ENCODE peak calls at places on chromosome 18, in ten cellular contexts. D, V, E, T, Y, R, M, N, J and G are unnamed samples.

GRCh38 chr18:51196116-51196810 is 1.2 kb downstream of the MEX3C start:
- DNase-seq in D (no peak), V (peak), E (peak), T (peak), Y (no peak), R (no peak), M (peak), N (peak), J (no peak), G (no peak)

GRCh38 chr18:32454667-32455066 is 16.0 kb downstream of the GAREM1 start:
- DNase-seq in D (no peak), V (no peak), E (no peak), T (no peak), Y (no peak), R (no peak), M (no peak), N (no peak), J (no peak), G (no peak)

GRCh38 chr18:22084547-22084946 is 84.8 kb upstream of the GATA6 start:
- DNase-seq in D (no peak), V (no peak), E (peak), T (no peak), Y (no peak), R (no peak), M (no peak), N (no peak), J (no peak), G (no peak)

GRCh38 chr18:38042496-38042895 is 476.9 kb upstream of the CELF4 start:
- DNase-seq in D (no peak), V (no peak), E (no peak), T (no peak), Y (no peak), R (no peak), M (no peak), N (no peak), J (no peak), G (no peak)

GRCh38 chr18:75831960-75832359 is 404.5 kb upstream of the SMIM21 start:
- DNase-seq in D (no peak), V (no peak), E (no peak), T (no peak), Y (no peak), R (no peak), M (no peak), N (no peak), J (no peak), G (no peak)

GRCh38 chr18:38709122-38709521 is 1143.5 kb upstream of the CELF4 start:
- DNase-seq in D (no peak), V (no peak), E (no peak), T (no peak), Y (no peak), R (no peak), M (no peak), N (no peak), J (no peak), G (no peak)

GRCh38 chr18:69885841-69886531 is 61.7 kb downstream of the CD226 start:
- DNase-seq in D (no peak), V (no peak), E (no peak), T (peak), Y (no peak), R (no peak), M (no peak), N (no peak), J (no peak), G (no peak)

GRCh38 chr18:12014091-12014490 is 32.8 kb downstream of the IMPA2 start:
- DNase-seq in D (no peak), V (no peak), E (no peak), T (no peak), Y (no peak), R (no peak), M (no peak), N (no peak), J (no peak), G (no peak)

GRCh38 chr18:58513615-58514014 is 115.3 kb downstream of the ALPK2 start:
- DNase-seq in D (no peak), V (no peak), E (no peak), T (no peak), Y (no peak), R (no peak), M (no peak), N (no peak), J (no peak), G (no peak)

GRCh38 chr18:34707670-34708069 is 2.4 kb upstream of the DTNA start:
- DNase-seq in D (no peak), V (no peak), E (no peak), T (no peak), Y (no peak), R (peak), M (peak), N (peak), J (no peak), G (peak)

GRCh38 chr18:36993068-36993467 is 164.1 kb downstream of the KIAA1328 start:
- DNase-seq in D (no peak), V (no peak), E (no peak), T (no peak), Y (no peak), R (no peak), M (no peak), N (peak), J (no peak), G (no peak)

GRCh38 chr18:26327062-26327461 is 100.8 kb downstream of the TAF4B start:
- DNase-seq in D (no peak), V (no peak), E (no peak), T (no peak), Y (no peak), R (no peak), M (no peak), N (no peak), J (no peak), G (no peak)

GRCh38 chr18:23563377-23564043 is 22.8 kb downstream of the NPC1 start:
- DNase-seq in D (no peak), V (no peak), E (no peak), T (no peak), Y (no peak), R (no peak), M (no peak), N (peak), J (no peak), G (no peak)

GRCh38 chr18:28204154-28204553 is 27.2 kb upstream of the CDH2 start:
- DNase-seq in D (no peak), V (no peak), E (no peak), T (no peak), Y (no peak), R (peak), M (no peak), N (peak), J (no peak), G (peak)

GRCh38 chr18:10015288-10015701 is 101.5 kb downstream of the VAPA start:
- DNase-seq in D (no peak), V (no peak), E (no peak), T (no peak), Y (no peak), R (peak), M (no peak), N (peak), J (no peak), G (peak)